ENCODE peak calls at places on chromosomes 7 and 10, in six cellular contexts. One of them, this sample, is unnamed.

GRCh38 chr10:84706875-84707274 is 378.5 kb downstream of the CCSER2 start:
- DNase-seq in GM23248: peak
- DNase-seq in hepatocyte: peak
- DNase-seq in SK-N-SH: no peak
- DNase-seq in GM23338: no peak
- DNase-seq in MM.1S: no peak
- DNase-seq in this sample: no peak

GRCh38 chr10:92702301-92702916 is 12.7 kb downstream of the HHEX start:
- DNase-seq in GM23338: no peak
- DNase-seq in SK-N-SH: no peak
- DNase-seq in hepatocyte: no peak
- DNase-seq in GM23248: no peak
- DNase-seq in MM.1S: no peak
- DNase-seq in this sample: no peak

GRCh38 chr10:43817368-43817767 is 168.7 kb upstream of the ZNF32 start:
- DNase-seq in MM.1S: no peak
- DNase-seq in GM23338: no peak
- DNase-seq in hepatocyte: no peak
- DNase-seq in GM23248: peak
- DNase-seq in SK-N-SH: no peak
- DNase-seq in this sample: no peak

GRCh38 chr10:6713120-6713519 is 133.0 kb upstream of the PRKCQ start:
- DNase-seq in hepatocyte: no peak
- DNase-seq in GM23338: no peak
- DNase-seq in MM.1S: no peak
- DNase-seq in SK-N-SH: no peak
- DNase-seq in GM23248: no peak
- DNase-seq in this sample: no peak

GRCh38 chr7:133255461-133255860 is 2.6 kb downstream of the EXOC4 start:
- DNase-seq in SK-N-SH: no peak
- DNase-seq in GM23248: peak
- DNase-seq in MM.1S: no peak
- DNase-seq in hepatocyte: no peak
- DNase-seq in GM23338: no peak
- DNase-seq in this sample: no peak

GRCh38 chr10:63128443-63128842 is 4.7 kb upstream of the NRBF2 start:
- DNase-seq in GM23248: peak
- DNase-seq in hepatocyte: no peak
- DNase-seq in MM.1S: no peak
- DNase-seq in GM23338: no peak
- DNase-seq in SK-N-SH: no peak
- DNase-seq in this sample: no peak

GRCh38 chr10:62248465-62248864 is 20.2 kb downstream of the RTKN2 start:
- DNase-seq in MM.1S: peak
- DNase-seq in SK-N-SH: no peak
- DNase-seq in GM23338: no peak
- DNase-seq in GM23248: peak
- DNase-seq in hepatocyte: no peak
- DNase-seq in this sample: peak

GRCh38 chr10:43671659-43672555 is 23.2 kb upstream of the ZNF32 start:
- DNase-seq in hepatocyte: peak
- DNase-seq in GM23338: peak
- DNase-seq in MM.1S: peak
- DNase-seq in GM23248: peak
- DNase-seq in SK-N-SH: peak
- DNase-seq in this sample: peak

GRCh38 chr10:35448687-35449662 is 112.7 kb downstream of the CCNY start:
- DNase-seq in hepatocyte: no peak
- DNase-seq in GM23248: no peak
- DNase-seq in MM.1S: no peak
- DNase-seq in SK-N-SH: no peak
- DNase-seq in GM23338: no peak
- DNase-seq in this sample: no peak

GRCh38 chr7:143381427-143382125 is 431 bp downstream of the ZYX start:
- DNase-seq in MM.1S: no peak
- DNase-seq in SK-N-SH: peak
- DNase-seq in hepatocyte: peak
- DNase-seq in GM23248: peak
- DNase-seq in GM23338: no peak
- DNase-seq in this sample: peak

DNA sequence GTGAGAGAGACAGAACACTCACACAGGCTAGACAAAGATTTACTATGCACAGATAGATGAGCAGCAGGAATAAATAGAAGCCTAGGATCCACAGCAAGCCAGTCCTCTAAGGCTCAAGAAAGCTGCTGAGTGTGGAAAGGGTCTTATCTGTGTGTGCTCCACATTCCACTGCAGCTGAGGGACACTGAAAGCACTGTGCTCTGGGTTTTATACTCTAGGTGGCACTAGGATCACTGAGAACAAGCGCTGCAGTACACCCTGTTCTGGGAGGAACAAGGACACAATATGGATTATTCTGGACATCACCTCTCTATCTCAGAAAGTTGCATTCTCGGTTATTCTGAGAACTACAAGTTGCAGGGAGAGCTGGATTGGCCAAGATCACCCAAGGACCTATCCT is 4.9 kb upstream of the KLHL7 start:
- DNase-seq in GM23338: peak
- DNase-seq in hepatocyte: peak
- DNase-seq in SK-N-SH: no peak
- DNase-seq in GM23248: no peak
- DNase-seq in MM.1S: no peak
- DNase-seq in this sample: no peak
- TF ChIP-seq EZH2phosphoT487 in GM23338: no peak
- TF ChIP-seq EZH2phosphoT487 in hepatocyte: no peak
- TF ChIP-seq EZH2phosphoT487 in SK-N-SH: no peak
- TF ChIP-seq EZH2phosphoT487 in GM23248: no peak
- TF ChIP-seq EZH2phosphoT487 in MM.1S: no peak
- TF ChIP-seq EZH2phosphoT487 in this sample: no peak

DNA sequence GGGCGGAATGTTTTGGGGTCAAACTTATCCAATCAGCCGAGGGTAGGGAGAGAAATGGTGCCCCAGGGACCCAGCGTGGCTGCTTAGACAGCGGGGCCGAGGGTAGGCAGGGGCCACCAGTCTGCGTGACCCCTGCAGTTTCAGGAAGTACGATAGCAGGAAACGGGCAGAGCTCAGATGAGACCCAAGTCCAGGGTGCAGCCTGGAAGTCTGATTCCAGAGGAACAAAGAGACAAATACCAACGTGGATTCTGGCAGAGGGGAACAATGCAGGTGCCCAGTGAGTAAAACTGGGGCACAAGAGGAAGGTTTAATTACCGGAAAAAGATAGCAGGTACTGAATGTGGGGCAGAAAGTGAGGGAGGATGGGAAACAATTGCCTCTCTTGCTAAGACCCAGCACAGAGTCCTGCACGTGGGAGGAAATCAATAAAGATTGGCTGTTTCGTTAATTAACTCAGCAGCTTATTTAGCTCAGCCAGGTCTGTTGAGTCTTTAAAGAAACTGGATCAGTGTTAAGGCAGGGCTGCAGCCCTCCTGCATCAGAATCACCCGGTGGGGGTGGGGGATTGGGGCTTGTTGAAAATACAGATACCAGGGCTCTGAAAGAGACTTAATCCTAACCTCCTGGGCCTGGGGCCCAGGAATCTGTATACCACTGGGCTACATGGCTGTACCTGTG is 50.4 kb upstream of the NFE2L3 start:
- DNase-seq in SK-N-SH: no peak
- DNase-seq in hepatocyte: no peak
- DNase-seq in MM.1S: no peak
- DNase-seq in GM23338: peak
- DNase-seq in GM23248: no peak
- DNase-seq in this sample: no peak
- TF ChIP-seq EZH2phosphoT487 in SK-N-SH: no peak
- TF ChIP-seq EZH2phosphoT487 in hepatocyte: no peak
- TF ChIP-seq EZH2phosphoT487 in MM.1S: no peak
- TF ChIP-seq EZH2phosphoT487 in GM23338: no peak
- TF ChIP-seq EZH2phosphoT487 in GM23248: no peak
- TF ChIP-seq EZH2phosphoT487 in this sample: no peak

GRCh38 chr7:88073625-88074024 is 139.6 kb downstream of the ADAM22 start:
- DNase-seq in hepatocyte: no peak
- DNase-seq in SK-N-SH: no peak
- DNase-seq in GM23338: no peak
- DNase-seq in GM23248: no peak
- DNase-seq in MM.1S: no peak
- DNase-seq in this sample: no peak

GRCh38 chr7:88069093-88069492 is 135.0 kb downstream of the ADAM22 start:
- DNase-seq in SK-N-SH: no peak
- DNase-seq in GM23338: no peak
- DNase-seq in hepatocyte: no peak
- DNase-seq in GM23248: no peak
- DNase-seq in MM.1S: no peak
- DNase-seq in this sample: no peak

GRCh38 chr7:88072715-88073055 is 138.6 kb downstream of the ADAM22 start:
- DNase-seq in GM23338: no peak
- DNase-seq in hepatocyte: no peak
- DNase-seq in SK-N-SH: no peak
- DNase-seq in GM23248: no peak
- DNase-seq in MM.1S: no peak
- DNase-seq in this sample: no peak

GRCh38 chr7:88075216-88075615 is 141.2 kb downstream of the ADAM22 start:
- DNase-seq in hepatocyte: no peak
- DNase-seq in MM.1S: no peak
- DNase-seq in GM23248: no peak
- DNase-seq in SK-N-SH: no peak
- DNase-seq in GM23338: no peak
- DNase-seq in this sample: no peak

DNA sequence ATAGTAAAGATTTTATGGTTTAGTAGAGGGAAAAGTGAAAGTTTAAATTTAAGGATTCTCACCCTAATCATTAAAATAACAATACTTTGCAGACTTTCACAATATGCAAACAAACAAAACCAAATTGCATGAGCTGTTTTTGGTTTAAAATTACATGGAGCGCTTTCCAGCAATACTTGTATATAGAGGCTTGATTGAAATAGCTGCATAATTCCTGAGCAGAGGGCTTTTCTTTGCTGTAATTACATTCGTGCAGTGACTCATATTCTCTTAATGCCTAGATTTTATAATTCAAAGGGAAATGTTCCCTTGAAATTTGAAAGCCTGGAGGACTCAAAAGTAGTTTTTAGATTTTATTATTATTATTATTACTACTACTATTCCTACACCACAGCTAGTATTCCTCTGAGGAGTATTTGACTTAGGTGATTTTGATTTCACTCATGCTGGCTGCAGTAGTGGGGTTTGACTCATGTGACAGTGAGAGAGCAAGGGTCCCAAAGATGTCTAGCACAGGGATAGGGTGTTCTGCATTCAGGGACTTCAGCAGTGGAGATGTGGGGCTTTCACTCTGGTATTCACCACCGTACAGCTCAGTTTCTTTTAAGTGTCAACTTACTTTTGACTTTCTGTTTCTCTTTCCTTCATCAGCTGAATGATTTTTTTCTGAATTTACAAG is 138.1 kb downstream of the ADAM22 start:
- DNase-seq in GM23338: peak
- DNase-seq in GM23248: no peak
- DNase-seq in SK-N-SH: no peak
- DNase-seq in MM.1S: peak
- DNase-seq in hepatocyte: no peak
- DNase-seq in this sample: no peak
- TF ChIP-seq EZH2phosphoT487 in GM23338: no peak
- TF ChIP-seq EZH2phosphoT487 in GM23248: no peak
- TF ChIP-seq EZH2phosphoT487 in SK-N-SH: no peak
- TF ChIP-seq EZH2phosphoT487 in MM.1S: no peak
- TF ChIP-seq EZH2phosphoT487 in hepatocyte: no peak
- TF ChIP-seq EZH2phosphoT487 in this sample: no peak

GRCh38 chr7:153044981-153045380 is 285.4 kb downstream of the ACTR3B start:
- DNase-seq in GM23248: no peak
- DNase-seq in hepatocyte: no peak
- DNase-seq in SK-N-SH: no peak
- DNase-seq in GM23338: no peak
- DNase-seq in MM.1S: no peak
- DNase-seq in this sample: no peak
- TF ChIP-seq EZH2phosphoT487 in GM23248: no peak
- TF ChIP-seq EZH2phosphoT487 in hepatocyte: no peak
- TF ChIP-seq EZH2phosphoT487 in SK-N-SH: no peak
- TF ChIP-seq EZH2phosphoT487 in GM23338: no peak
- TF ChIP-seq EZH2phosphoT487 in MM.1S: no peak
- TF ChIP-seq EZH2phosphoT487 in this sample: no peak

GRCh38 chr7:117673367-117673766 is 193.5 kb downstream of the CFTR start:
- DNase-seq in SK-N-SH: no peak
- DNase-seq in MM.1S: no peak
- DNase-seq in hepatocyte: peak
- DNase-seq in GM23338: peak
- DNase-seq in GM23248: peak
- DNase-seq in this sample: no peak

GRCh38 chr7:117672433-117672832 is 192.6 kb downstream of the CFTR start:
- DNase-seq in GM23338: no peak
- DNase-seq in SK-N-SH: no peak
- DNase-seq in GM23248: no peak
- DNase-seq in hepatocyte: no peak
- DNase-seq in MM.1S: no peak
- DNase-seq in this sample: peak

GRCh38 chr7:117666689-117667088 is 186.9 kb downstream of the CFTR start:
- DNase-seq in hepatocyte: no peak
- DNase-seq in SK-N-SH: no peak
- DNase-seq in GM23248: no peak
- DNase-seq in GM23338: no peak
- DNase-seq in MM.1S: no peak
- DNase-seq in this sample: no peak

GRCh38 chr7:117667456-117667855 is 187.6 kb downstream of the CFTR start:
- DNase-seq in hepatocyte: no peak
- DNase-seq in GM23248: no peak
- DNase-seq in GM23338: no peak
- DNase-seq in SK-N-SH: no peak
- DNase-seq in MM.1S: no peak
- DNase-seq in this sample: no peak

GRCh38 chr7:117669818-117670217 is 190.0 kb downstream of the CFTR start:
- DNase-seq in GM23248: peak
- DNase-seq in MM.1S: no peak
- DNase-seq in GM23338: peak
- DNase-seq in SK-N-SH: no peak
- DNase-seq in hepatocyte: no peak
- DNase-seq in this sample: no peak
- TF ChIP-seq EZH2phosphoT487 in GM23248: no peak
- TF ChIP-seq EZH2phosphoT487 in MM.1S: no peak
- TF ChIP-seq EZH2phosphoT487 in GM23338: no peak
- TF ChIP-seq EZH2phosphoT487 in SK-N-SH: no peak
- TF ChIP-seq EZH2phosphoT487 in hepatocyte: no peak
- TF ChIP-seq EZH2phosphoT487 in this sample: no peak

DNA sequence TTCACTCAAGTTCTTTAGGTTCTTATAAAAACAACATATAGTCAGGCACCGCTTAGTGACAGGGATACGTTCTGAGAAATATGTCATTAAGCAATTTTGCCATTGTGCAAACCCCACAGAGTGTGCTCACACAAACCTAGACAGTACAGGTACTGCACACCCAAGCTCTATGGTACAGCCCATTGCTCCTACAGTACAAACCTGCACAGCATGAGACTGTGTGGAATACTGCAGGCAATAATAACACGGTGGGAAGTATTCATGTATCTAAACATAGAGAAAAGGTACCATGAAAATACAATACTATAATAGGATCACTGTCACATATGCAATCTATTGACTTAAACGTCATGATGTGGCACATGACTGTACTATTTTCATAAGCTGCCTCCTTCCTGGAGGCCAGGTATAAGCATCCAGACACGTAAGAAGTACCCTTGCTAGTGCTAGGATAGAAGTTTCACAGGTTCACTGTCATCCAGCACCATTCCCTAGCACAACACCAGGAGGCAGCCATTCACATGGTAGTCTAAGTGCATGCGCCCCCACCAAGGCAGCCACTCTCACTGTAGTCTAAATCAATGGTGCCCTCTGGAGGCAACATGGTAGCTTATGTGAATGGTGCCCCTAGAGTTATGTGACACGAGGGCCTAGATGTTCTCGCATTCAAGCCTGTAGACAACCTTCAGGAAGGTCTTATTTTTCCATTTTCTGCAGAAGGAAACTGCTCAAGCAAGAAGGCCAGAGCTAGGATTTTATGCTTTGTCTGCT is 98.5 kb downstream of the ARHGAP22 start:
- DNase-seq in hepatocyte: peak
- DNase-seq in SK-N-SH: peak
- DNase-seq in MM.1S: peak
- DNase-seq in GM23338: no peak
- DNase-seq in GM23248: peak
- DNase-seq in this sample: peak
- TF ChIP-seq EZH2phosphoT487 in hepatocyte: no peak
- TF ChIP-seq EZH2phosphoT487 in SK-N-SH: no peak
- TF ChIP-seq EZH2phosphoT487 in MM.1S: no peak
- TF ChIP-seq EZH2phosphoT487 in GM23338: no peak
- TF ChIP-seq EZH2phosphoT487 in GM23248: no peak
- TF ChIP-seq EZH2phosphoT487 in this sample: no peak